ENCODE peak calls at places on chromosomes 13 and 19, in four cellular contexts. One of them, this sample, is unnamed.

GRCh38 chr13:93847162-93847561 is 620.6 kb downstream of the GPC6 start:
- DNase-seq in GM19239: no peak
- DNase-seq in activated CD4-positive, alpha-beta T cell treated with anti-CD3 and anti-CD28 coated beads for 36 hours: no peak
- DNase-seq in NCI-H1092: no peak
- DNase-seq in this sample: peak; percentile 44

GRCh38 chr19:41540041-41540695 is 35.8 kb upstream of the CEACAM21 start:
- DNase-seq in GM19239: no peak
- DNase-seq in activated CD4-positive, alpha-beta T cell treated with anti-CD3 and anti-CD28 coated beads for 36 hours: no peak
- DNase-seq in NCI-H1092: no peak
- DNase-seq in this sample: no peak

GRCh38 chr19:3743486-3743885 is 18.0 kb downstream of the APBA3 start:
- DNase-seq in GM19239: no peak
- DNase-seq in activated CD4-positive, alpha-beta T cell treated with anti-CD3 and anti-CD28 coated beads for 36 hours: no peak
- DNase-seq in NCI-H1092: no peak
- DNase-seq in this sample: no peak

GRCh38 chr13:61024046-61024445 is 391.6 kb downstream of the PCDH20 start:
- DNase-seq in GM19239: no peak
- DNase-seq in activated CD4-positive, alpha-beta T cell treated with anti-CD3 and anti-CD28 coated beads for 36 hours: no peak
- DNase-seq in NCI-H1092: no peak
- DNase-seq in this sample: no peak

GRCh38 chr19:18287836-18288772 is 6.7 kb upstream of the JUND start:
- DNase-seq in GM19239: no peak
- DNase-seq in activated CD4-positive, alpha-beta T cell treated with anti-CD3 and anti-CD28 coated beads for 36 hours: no peak
- DNase-seq in NCI-H1092: no peak
- DNase-seq in this sample: no peak

GRCh38 chr19:41748012-41748411 is 7.3 kb upstream of the CEACAM6 start:
- DNase-seq in GM19239: no peak
- DNase-seq in activated CD4-positive, alpha-beta T cell treated with anti-CD3 and anti-CD28 coated beads for 36 hours: no peak
- DNase-seq in NCI-H1092: no peak
- DNase-seq in this sample: no peak

GRCh38 chr19:16342002-16342715 is 17.5 kb downstream of the KLF2 start:
- DNase-seq in GM19239: no peak
- DNase-seq in activated CD4-positive, alpha-beta T cell treated with anti-CD3 and anti-CD28 coated beads for 36 hours: peak; percentile 81
- DNase-seq in NCI-H1092: no peak
- DNase-seq in this sample: peak; percentile 86

GRCh38 chr19:12495002-12495802 is 10.6 kb upstream of the ZNF709 start:
- DNase-seq in GM19239: peak; percentile 64
- DNase-seq in activated CD4-positive, alpha-beta T cell treated with anti-CD3 and anti-CD28 coated beads for 36 hours: peak; percentile 97
- DNase-seq in NCI-H1092: peak; percentile 90
- DNase-seq in this sample: peak; percentile 90

GRCh38 chr13:39524795-39525194 is 78.2 kb downstream of the LHFPL6 start:
- DNase-seq in GM19239: no peak
- DNase-seq in activated CD4-positive, alpha-beta T cell treated with anti-CD3 and anti-CD28 coated beads for 36 hours: no peak
- DNase-seq in NCI-H1092: no peak
- DNase-seq in this sample: no peak

GRCh38 chr13:46948338-46948737 is 51.5 kb upstream of the HTR2A start:
- DNase-seq in GM19239: no peak
- DNase-seq in activated CD4-positive, alpha-beta T cell treated with anti-CD3 and anti-CD28 coated beads for 36 hours: no peak
- DNase-seq in NCI-H1092: no peak
- DNase-seq in this sample: no peak

GRCh38 chr19:12749938-12750521 is 1.6 kb upstream of the BEST2 start:
- DNase-seq in GM19239: no peak
- DNase-seq in activated CD4-positive, alpha-beta T cell treated with anti-CD3 and anti-CD28 coated beads for 36 hours: no peak
- DNase-seq in NCI-H1092: no peak
- DNase-seq in this sample: no peak

GRCh38 chr19:5987077-5987818 is 9.3 kb upstream of the RANBP3 start:
- DNase-seq in GM19239: peak; percentile 77
- DNase-seq in activated CD4-positive, alpha-beta T cell treated with anti-CD3 and anti-CD28 coated beads for 36 hours: peak; percentile 84
- DNase-seq in NCI-H1092: peak; percentile 72
- DNase-seq in this sample: peak; percentile 62

GRCh38 chr13:50389726-50390125 is 374.5 kb downstream of the KCNRG start:
- DNase-seq in GM19239: no peak
- DNase-seq in activated CD4-positive, alpha-beta T cell treated with anti-CD3 and anti-CD28 coated beads for 36 hours: no peak
- DNase-seq in NCI-H1092: peak; percentile 25
- DNase-seq in this sample: no peak

GRCh38 chr13:51605698-51606097 is 21.4 kb downstream of the WDFY2 start:
- DNase-seq in GM19239: no peak
- DNase-seq in activated CD4-positive, alpha-beta T cell treated with anti-CD3 and anti-CD28 coated beads for 36 hours: no peak
- DNase-seq in NCI-H1092: no peak
- DNase-seq in this sample: no peak

GRCh38 chr13:49652691-49653305 is 24.5 kb downstream of the ARL11 start:
- DNase-seq in GM19239: no peak
- DNase-seq in activated CD4-positive, alpha-beta T cell treated with anti-CD3 and anti-CD28 coated beads for 36 hours: peak; percentile 43
- DNase-seq in NCI-H1092: peak; percentile 43
- DNase-seq in this sample: peak; percentile 37

GRCh38 chr13:29943301-29944085 is 93.1 kb upstream of the UBL3 start:
- DNase-seq in GM19239: no peak
- DNase-seq in activated CD4-positive, alpha-beta T cell treated with anti-CD3 and anti-CD28 coated beads for 36 hours: no peak
- DNase-seq in NCI-H1092: no peak
- DNase-seq in this sample: no peak

GRCh38 chr13:98252931-98253470 is 75.9 kb upstream of the RNF113B start:
- DNase-seq in GM19239: no peak
- DNase-seq in activated CD4-positive, alpha-beta T cell treated with anti-CD3 and anti-CD28 coated beads for 36 hours: no peak
- DNase-seq in NCI-H1092: no peak
- DNase-seq in this sample: peak; percentile 53

GRCh38 chr13:33279414-33279813 is 6.1 kb downstream of the STARD13 start:
- DNase-seq in GM19239: no peak
- DNase-seq in activated CD4-positive, alpha-beta T cell treated with anti-CD3 and anti-CD28 coated beads for 36 hours: no peak
- DNase-seq in NCI-H1092: no peak
- DNase-seq in this sample: peak; percentile 63

GRCh38 chr19:10552596-10553053 is 8.9 kb downstream of the ATG4D start:
- DNase-seq in GM19239: no peak
- DNase-seq in activated CD4-positive, alpha-beta T cell treated with anti-CD3 and anti-CD28 coated beads for 36 hours: peak; percentile 60
- DNase-seq in NCI-H1092: no peak
- DNase-seq in this sample: no peak

GRCh38 chr13:110568649-110569048 is 7.1 kb upstream of the RAB20 start:
- DNase-seq in GM19239: no peak
- DNase-seq in activated CD4-positive, alpha-beta T cell treated with anti-CD3 and anti-CD28 coated beads for 36 hours: no peak
- DNase-seq in NCI-H1092: no peak
- DNase-seq in this sample: no peak

GRCh38 chr19:57682226-57682766 is 519 bp downstream of the ZNF551 start:
- DNase-seq in GM19239: no peak
- DNase-seq in activated CD4-positive, alpha-beta T cell treated with anti-CD3 and anti-CD28 coated beads for 36 hours: no peak
- DNase-seq in NCI-H1092: no peak
- DNase-seq in this sample: no peak

GRCh38 chr13:109914111-109914510 is 127.7 kb upstream of the IRS2 start:
- DNase-seq in GM19239: no peak
- DNase-seq in activated CD4-positive, alpha-beta T cell treated with anti-CD3 and anti-CD28 coated beads for 36 hours: no peak
- DNase-seq in NCI-H1092: no peak
- DNase-seq in this sample: no peak

GRCh38 chr13:98869408-98870090 is 108.3 kb downstream of the DOCK9 start:
- DNase-seq in GM19239: no peak
- DNase-seq in activated CD4-positive, alpha-beta T cell treated with anti-CD3 and anti-CD28 coated beads for 36 hours: no peak
- DNase-seq in NCI-H1092: no peak
- DNase-seq in this sample: no peak

GRCh38 chr13:51734786-51735185 is 69.2 kb downstream of the DHRS12 start:
- DNase-seq in GM19239: no peak
- DNase-seq in activated CD4-positive, alpha-beta T cell treated with anti-CD3 and anti-CD28 coated beads for 36 hours: no peak
- DNase-seq in NCI-H1092: no peak
- DNase-seq in this sample: no peak

GRCh38 chr13:95704510-95704909 is 27.6 kb downstream of the DNAJC3 start:
- DNase-seq in GM19239: no peak
- DNase-seq in activated CD4-positive, alpha-beta T cell treated with anti-CD3 and anti-CD28 coated beads for 36 hours: no peak
- DNase-seq in NCI-H1092: no peak
- DNase-seq in this sample: no peak

GRCh38 chr13:24627864-24628418 is 52.3 kb upstream of the ATP12A start:
- DNase-seq in GM19239: no peak
- DNase-seq in activated CD4-positive, alpha-beta T cell treated with anti-CD3 and anti-CD28 coated beads for 36 hours: no peak
- DNase-seq in NCI-H1092: no peak
- DNase-seq in this sample: no peak

GRCh38 chr13:61954092-61954491 is 538.4 kb upstream of the PCDH20 start:
- DNase-seq in GM19239: no peak
- DNase-seq in activated CD4-positive, alpha-beta T cell treated with anti-CD3 and anti-CD28 coated beads for 36 hours: no peak
- DNase-seq in NCI-H1092: no peak
- DNase-seq in this sample: no peak

GRCh38 chr13:110759710-110760109 is 46.2 kb downstream of the ING1 start:
- DNase-seq in GM19239: no peak
- DNase-seq in activated CD4-positive, alpha-beta T cell treated with anti-CD3 and anti-CD28 coated beads for 36 hours: no peak
- DNase-seq in NCI-H1092: no peak
- DNase-seq in this sample: no peak

GRCh38 chr19:51136333-51136732 is 5.8 kb upstream of the SIGLEC7 start:
- DNase-seq in GM19239: no peak
- DNase-seq in activated CD4-positive, alpha-beta T cell treated with anti-CD3 and anti-CD28 coated beads for 36 hours: no peak
- DNase-seq in NCI-H1092: no peak
- DNase-seq in this sample: no peak

GRCh38 chr13:60617863-60618733 is 221.1 kb downstream of the TDRD3 start:
- DNase-seq in GM19239: no peak
- DNase-seq in activated CD4-positive, alpha-beta T cell treated with anti-CD3 and anti-CD28 coated beads for 36 hours: no peak
- DNase-seq in NCI-H1092: no peak
- DNase-seq in this sample: no peak

GRCh38 chr19:41876847-41877489 is at the start of gene CD79A:
- DNase-seq in GM19239: peak; percentile 75
- DNase-seq in activated CD4-positive, alpha-beta T cell treated with anti-CD3 and anti-CD28 coated beads for 36 hours: peak; percentile 56
- DNase-seq in NCI-H1092: no peak
- DNase-seq in this sample: no peak

GRCh38 chr13:23418776-23419683 is 14.5 kb downstream of the SACS start:
- DNase-seq in GM19239: no peak
- DNase-seq in activated CD4-positive, alpha-beta T cell treated with anti-CD3 and anti-CD28 coated beads for 36 hours: no peak
- DNase-seq in NCI-H1092: no peak
- DNase-seq in this sample: no peak